ENCODE peak calls at places on chromosomes 2 and 18, in four cellular contexts. B is coronary artery, L is lower lobe of right lung, U is brain microvascular endothelial cell. J is an unnamed sample.

GRCh38 chr2:181774601-181775179 is 94.4 kb upstream of the NEUROD1 start:
- DNase-seq in L (no peak), B (no peak), U (peak), J (no peak)

GRCh38 chr18:8882632-8883408 is 177.5 kb downstream of the MTCL1 start:
- DNase-seq in B (no peak), U (no peak), L (no peak), J (no peak)

GRCh38 chr2:195683174-195683573 is 26.1 kb downstream of the SLC39A10 start:
- DNase-seq in B (no peak), L (no peak), U (peak), J (no peak)

GRCh38 chr2:38474833-38475566 is 97.9 kb upstream of the ATL2 start:
- DNase-seq in B (no peak), U (no peak), L (no peak), J (no peak)

GRCh38 chr2:70785137-70785911 is 5.1 kb downstream of the FIGLA start:
- DNase-seq in B (no peak), L (no peak), U (peak), J (no peak)

GRCh38 chr2:28047698-28048097 is 157.2 kb downstream of the BABAM2 start:
- DNase-seq in B (no peak), L (no peak), U (peak), J (no peak)

GRCh38 chr2:8882094-8882493 is 44.7 kb upstream of the KIDINS220 start:
- DNase-seq in B (no peak), U (peak), L (no peak), J (no peak)

GRCh38 chr2:1618191-1618961 is 125.9 kb downstream of the PXDN start:
- DNase-seq in U (no peak), L (peak), B (no peak), J (no peak)

GRCh38 chr2:240556553-240557100 is 1.2 kb downstream of the ANKMY1 start:
- DNase-seq in L (peak), U (peak), B (no peak), J (no peak)

GRCh38 chr2:231041061-231041689 is 3.9 kb downstream of the C2orf72 start:
- DNase-seq in U (peak), B (no peak), L (no peak), J (no peak)

GRCh38 chr2:429575-430254 is 141.8 kb upstream of the ALKAL2 start:
- DNase-seq in L (no peak), U (no peak), B (no peak), J (peak)

GRCh38 chr2:132496566-132496965 is 80.0 kb downstream of the GPR39 start:
- DNase-seq in B (no peak), L (no peak), U (no peak), J (no peak)

GRCh38 chr2:215684448-215685217 is 248.8 kb upstream of the FN1 start:
- DNase-seq in U (peak), L (no peak), B (no peak), J (no peak)

GRCh38 chr2:121596221-121597080 is 52.8 kb downstream of the CLASP1 start:
- DNase-seq in U (peak), B (no peak), L (peak), J (no peak)

GRCh38 chr2:28063492-28063962 is 173.0 kb downstream of the BABAM2 start:
- DNase-seq in B (no peak), U (no peak), L (no peak), J (no peak)

GRCh38 chr2:24855022-24855622 is 61.9 kb downstream of the CENPO start:
- DNase-seq in B (no peak), L (no peak), U (no peak), J (no peak)

GRCh38 chr18:79454034-79454735 is 58.5 kb downstream of the NFATC1 start:
- DNase-seq in B (no peak), L (no peak), U (no peak), J (no peak)

DNA sequence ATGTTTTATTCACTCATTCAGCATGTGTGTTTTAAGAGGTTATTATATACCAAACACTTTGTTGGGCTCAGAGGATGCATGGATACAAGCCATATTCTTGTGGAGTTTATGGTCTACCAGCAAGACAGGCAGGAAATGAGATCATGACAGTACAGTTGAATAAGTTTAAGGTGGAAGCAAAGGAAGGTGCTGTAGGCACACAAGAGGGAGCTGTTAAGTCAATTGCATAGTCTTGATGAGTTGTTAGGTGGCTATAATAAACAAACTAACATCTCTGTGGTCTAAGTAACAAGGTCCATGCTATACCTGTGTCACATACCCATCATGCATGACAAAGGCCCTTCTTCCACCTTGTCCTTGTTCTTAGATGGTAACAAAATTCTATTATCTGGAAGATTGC is 538.3 kb downstream of the CNTNAP5 start:
- DNase-seq in U (no peak), L (no peak), B (no peak), J (no peak)
- TF ChIP-seq CTCF in U (no peak), L (no peak), B (no peak), J (no peak)

DNA sequence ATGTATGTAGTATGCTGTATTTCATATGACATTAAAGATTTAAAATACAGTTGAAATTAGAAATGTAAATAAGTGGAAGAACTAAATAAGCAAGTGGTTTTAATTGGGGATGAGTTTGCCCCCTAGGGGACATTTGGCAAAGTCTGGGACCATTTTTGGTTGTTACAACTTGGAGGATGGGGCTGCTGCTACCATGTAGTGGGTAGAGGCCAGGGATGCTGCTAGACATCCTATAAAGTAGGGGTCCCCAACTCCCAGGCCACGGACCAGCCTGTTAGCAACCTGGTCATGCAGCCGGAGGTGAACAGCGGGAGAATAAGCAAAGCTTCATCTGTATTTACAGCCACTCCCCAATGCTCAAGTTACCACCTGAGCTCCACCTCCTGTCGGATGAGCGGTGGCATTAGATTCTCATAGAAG is 27.9 kb upstream of the ASNSD1 start:
- DNase-seq in B (no peak), U (no peak), L (no peak), J (no peak)
- TF ChIP-seq CTCF in B (no peak), U (peak), L (peak), J (peak)

DNA sequence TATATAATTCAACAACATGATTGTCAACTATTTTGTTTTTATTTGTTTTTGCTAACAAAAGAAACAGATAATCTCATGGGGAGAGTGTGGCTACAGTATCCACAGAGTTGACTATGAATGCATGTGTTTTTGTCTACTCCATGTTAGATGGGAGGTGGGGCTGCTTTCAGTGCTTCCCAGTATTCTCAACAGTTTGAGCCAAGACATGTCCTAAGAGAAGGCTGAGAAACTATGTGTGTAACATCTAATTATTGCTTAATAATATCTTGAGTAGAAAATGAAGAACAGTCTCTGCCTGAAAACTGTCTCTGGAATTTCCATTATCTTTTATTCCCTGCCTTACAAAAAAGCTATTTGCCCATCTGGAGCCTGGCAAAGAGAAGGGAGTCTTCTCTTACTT is 178.8 kb upstream of the MMADHC start:
- DNase-seq in B (no peak), U (no peak), L (no peak), J (no peak)
- TF ChIP-seq CTCF in B (no peak), U (no peak), L (no peak), J (no peak)

GRCh38 chr2:10865841-10866240 is 45.9 kb upstream of the KCNF1 start:
- DNase-seq in B (no peak), L (no peak), U (no peak), J (no peak)

GRCh38 chr2:10862330-10862729 is 49.4 kb upstream of the KCNF1 start:
- DNase-seq in L (no peak), B (no peak), U (no peak), J (no peak)

GRCh38 chr2:10863047-10863446 is 48.7 kb upstream of the KCNF1 start:
- DNase-seq in B (no peak), L (no peak), U (no peak), J (no peak)

GRCh38 chr2:10863837-10864236 is 47.9 kb upstream of the KCNF1 start:
- DNase-seq in U (no peak), B (no peak), L (peak), J (no peak)

GRCh38 chr2:10864888-10865551 is 46.7 kb upstream of the KCNF1 start:
- DNase-seq in B (no peak), L (no peak), U (no peak), J (no peak)
- TF ChIP-seq CTCF in B (no peak), L (peak), U (peak), J (no peak)

GRCh38 chr2:36318547-36318946 is 37.0 kb upstream of the CRIM1 start:
- DNase-seq in L (no peak), B (no peak), U (no peak), J (no peak)
- TF ChIP-seq CTCF in L (no peak), B (no peak), U (peak), J (peak)

DNA sequence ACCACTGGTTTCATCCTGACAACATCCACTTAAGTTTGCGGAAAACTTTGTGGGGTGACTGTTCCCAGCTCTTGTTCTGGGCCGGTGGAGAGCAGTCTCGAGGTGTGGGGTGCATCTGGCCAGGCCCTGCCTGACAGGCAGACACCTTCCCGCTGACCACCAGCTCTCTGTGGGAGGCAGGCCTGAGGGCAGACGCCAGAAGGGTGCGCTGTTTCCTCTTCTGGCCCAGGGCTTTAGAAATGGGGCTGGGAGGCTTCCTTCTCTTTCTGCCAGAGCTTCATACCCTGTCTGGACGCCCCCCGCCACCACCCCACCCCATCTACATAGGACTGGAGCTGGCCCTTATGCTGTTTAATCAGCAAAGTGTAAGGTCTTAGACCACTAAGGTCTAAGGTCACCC is 263.8 kb downstream of the LOXHD1 start:
- DNase-seq in L (no peak), B (no peak), U (no peak), J (no peak)
- TF ChIP-seq CTCF in L (no peak), B (no peak), U (peak), J (no peak)

GRCh38 chr18:31685097-31686082 is 1.0 kb upstream of the B4GALT6 start:
- DNase-seq in B (no peak), U (peak), L (peak), J (peak)
- TF ChIP-seq CTCF in B (no peak), U (peak), L (peak), J (peak)

GRCh38 chr2:95734976-95735890 is 143.4 kb downstream of the TRIM43 start:
- DNase-seq in B (no peak), L (no peak), U (no peak), J (no peak)
- TF ChIP-seq CTCF in B (no peak), L (no peak), U (no peak), J (no peak)

GRCh38 chr18:58671941-58672565 is 788 bp downstream of the MALT1 start:
- DNase-seq in B (peak), U (peak), L (peak), J (no peak)

GRCh38 chr18:58669731-58670379 is 1.4 kb upstream of the MALT1 start:
- DNase-seq in L (no peak), U (peak), B (no peak), J (no peak)

GRCh38 chr18:58668897-58669296 is 2.4 kb upstream of the MALT1 start:
- DNase-seq in L (no peak), B (no peak), U (peak), J (no peak)

GRCh38 chr18:58670561-58671121 is 624 bp upstream of the MALT1 start:
- DNase-seq in B (no peak), U (no peak), L (no peak), J (no peak)

GRCh38 chr18:58671122-58671940 is at the start of gene MALT1:
- DNase-seq in B (peak), U (peak), L (peak), J (peak)
- TF ChIP-seq CTCF in B (no peak), U (no peak), L (peak), J (peak)

DNA sequence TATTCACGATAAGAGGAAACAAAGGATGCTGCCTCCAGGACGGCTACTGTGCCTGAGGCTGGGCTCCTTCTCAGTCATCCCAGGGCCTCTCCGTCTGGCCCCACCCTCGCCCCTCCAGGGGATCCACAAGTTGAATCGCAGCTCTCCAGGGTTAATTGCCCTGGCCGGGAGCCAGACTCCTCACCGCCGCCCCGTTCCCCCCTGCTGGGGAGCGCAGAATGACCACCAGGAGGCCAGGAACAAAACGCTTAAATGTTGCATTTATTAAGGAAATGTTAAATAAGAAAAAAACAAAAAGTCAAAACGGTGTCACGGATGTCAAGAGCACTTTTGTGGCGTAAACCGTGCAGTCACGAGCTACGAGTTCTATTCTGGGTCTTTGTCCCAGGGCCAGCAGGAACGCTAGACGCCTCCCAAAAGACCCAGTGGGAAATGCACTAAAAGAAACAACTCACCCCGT is 1.4 kb downstream of the RPRM start:
- DNase-seq in L (no peak), U (no peak), B (no peak), J (no peak)
- TF ChIP-seq CTCF in L (no peak), U (peak), B (no peak), J (no peak)

J was measured in osteocyte.